ENCODE peak calls at places on chromosome X, in eight cellular contexts. V is hippocampal formation, E is fibroblast of the aortic adventitia, Q is non-pigmented ciliary epithelial cell, Y is SW480, H is GM13977, Z is retina, L is T47D. T is an unnamed sample.

GRCh38 chrX:48683411-48683982 is at the start of gene WAS:
- DNase-seq in V (no peak), E (no peak), Q (no peak), Y (no peak), H (peak), Z (no peak), L (no peak), T (no peak)

GRCh38 chrX:107880054-107880610 is 54.5 kb downstream of the MID2 start:
- DNase-seq in V (no peak), E (no peak), Q (no peak), Y (no peak), H (no peak), Z (no peak), L (no peak), T (no peak)

GRCh38 chrX:6226053-6226645 is 2.5 kb downstream of the NLGN4X start:
- DNase-seq in V (peak), E (no peak), Q (no peak), Y (no peak), H (no peak), Z (no peak), L (no peak), T (peak)

GRCh38 chrX:149312936-149313432 is 192.1 kb downstream of the IDS start:
- DNase-seq in V (no peak), E (peak), Q (no peak), Y (no peak), H (no peak), Z (no peak), L (no peak), T (no peak)

GRCh38 chrX:6052111-6052745 is 176.4 kb downstream of the NLGN4X start:
- DNase-seq in V (no peak), E (no peak), Q (no peak), Y (no peak), H (no peak), Z (no peak), L (no peak), T (no peak)

GRCh38 chrX:9048801-9049200 is 14.9 kb upstream of the FAM9B start:
- DNase-seq in V (no peak), E (no peak), Q (no peak), Y (peak), H (no peak), Z (no peak), L (no peak), T (no peak)

GRCh38 chrX:2412131-2412530 is 88.6 kb downstream of the DHRSX start:
- DNase-seq in V (no peak), E (no peak), Q (no peak), Y (no peak), H (no peak), Z (no peak), L (no peak), T (no peak)

GRCh38 chrX:107662824-107663223 is 34.5 kb downstream of the PRPS1 start:
- DNase-seq in V (no peak), E (no peak), Q (no peak), Y (no peak), H (no peak), Z (no peak), L (no peak), T (no peak)

GRCh38 chrX:47179221-47179927 is 14.3 kb upstream of the UBA1 start:
- DNase-seq in V (peak), E (peak), Q (no peak), Y (no peak), H (no peak), Z (no peak), L (no peak), T (no peak)

T was measured in nephron progenitor cell.